ENCODE peak calls at places on chromosomes 1 and 21, in five cellular contexts. S is lower lobe of right lung; Y is astrocyte; P is CD8-positive, alpha-beta memory T cell; V is H1. N is an unnamed sample. For H3K36me3, the result is how much of the 10 kb centered on the place peaks cover.

GRCh38 chr1:226510453-226510852 is 38.1 kb upstream of the STUM start:
- DNase-seq in Y (peak), P (no peak), V (no peak), S (no peak), N (no peak)

GRCh38 chr1:107057197-107058133 is 991 bp downstream of the PRMT6 start:
- DNase-seq in S (peak), P (peak), Y (peak), V (peak), N (peak)

GRCh38 chr1:16321176-16321867 is 31.0 kb downstream of the FBXO42 start:
- DNase-seq in S (no peak), Y (no peak), P (no peak), V (no peak), N (no peak)

GRCh38 chr1:229190057-229190590 is 80.8 kb upstream of the RAB4A start:
- DNase-seq in P (no peak), Y (no peak), S (no peak), V (no peak), N (no peak)

GRCh38 chr1:167173516-167174184 is 47.0 kb upstream of the POU2F1 start:
- DNase-seq in S (no peak), V (no peak), Y (peak), P (no peak), N (peak)

GRCh38 chr21:28554660-28555475 is 437.8 kb downstream of the LTN1 start:
- DNase-seq in P (no peak), S (no peak), V (no peak), Y (peak), N (peak)

GRCh38 chr1:183304466-183305122 is 113.6 kb downstream of the NMNAT2 start:
- DNase-seq in Y (no peak), V (no peak), S (no peak), P (no peak), N (no peak)

GRCh38 chr1:6325482-6325881 is 64.6 kb upstream of the GPR153 start:
- DNase-seq in V (no peak), P (no peak), S (no peak), Y (no peak), N (no peak)

GRCh38 chr1:119347858-119348257 is 20.7 kb upstream of the HAO2 start:
- DNase-seq in Y (peak), P (no peak), S (no peak), V (no peak), N (peak)

GRCh38 chr1:25848531-25848930 is 10.7 kb downstream of the AUNIP start:
- DNase-seq in Y (no peak), S (no peak), V (no peak), P (no peak), N (no peak)

GRCh38 chr1:46596036-46596435 is 8.0 kb downstream of the MKNK1 start:
- DNase-seq in Y (no peak), V (no peak), S (no peak), P (no peak), N (no peak)

GRCh38 chr1:61449410-61449809 is 275.5 kb downstream of the TM2D1 start:
- DNase-seq in P (no peak), V (no peak), S (no peak), Y (no peak), N (no peak)

GRCh38 chr1:118396824-118397530 is 211.9 kb upstream of the SPAG17 start:
- DNase-seq in P (no peak), V (no peak), S (no peak), Y (peak), N (no peak)

GRCh38 chr1:157968503-157968902 is 24.9 kb upstream of the KIRREL1 start:
- DNase-seq in Y (peak), S (no peak), P (no peak), V (no peak), N (peak)
- H3K27ac ChIP-seq in Y (peak), S (no peak), P (no peak), V (no peak), N (peak)

GRCh38 chr1:236618507-236618906 is 14.2 kb upstream of the HEATR1 start:
- DNase-seq in P (no peak), S (no peak), V (no peak), Y (no peak), N (no peak)
- H3K36me3 ChIP-seq in P (under half), S (under half), V (under half), Y (under half), N (under half)

DNA sequence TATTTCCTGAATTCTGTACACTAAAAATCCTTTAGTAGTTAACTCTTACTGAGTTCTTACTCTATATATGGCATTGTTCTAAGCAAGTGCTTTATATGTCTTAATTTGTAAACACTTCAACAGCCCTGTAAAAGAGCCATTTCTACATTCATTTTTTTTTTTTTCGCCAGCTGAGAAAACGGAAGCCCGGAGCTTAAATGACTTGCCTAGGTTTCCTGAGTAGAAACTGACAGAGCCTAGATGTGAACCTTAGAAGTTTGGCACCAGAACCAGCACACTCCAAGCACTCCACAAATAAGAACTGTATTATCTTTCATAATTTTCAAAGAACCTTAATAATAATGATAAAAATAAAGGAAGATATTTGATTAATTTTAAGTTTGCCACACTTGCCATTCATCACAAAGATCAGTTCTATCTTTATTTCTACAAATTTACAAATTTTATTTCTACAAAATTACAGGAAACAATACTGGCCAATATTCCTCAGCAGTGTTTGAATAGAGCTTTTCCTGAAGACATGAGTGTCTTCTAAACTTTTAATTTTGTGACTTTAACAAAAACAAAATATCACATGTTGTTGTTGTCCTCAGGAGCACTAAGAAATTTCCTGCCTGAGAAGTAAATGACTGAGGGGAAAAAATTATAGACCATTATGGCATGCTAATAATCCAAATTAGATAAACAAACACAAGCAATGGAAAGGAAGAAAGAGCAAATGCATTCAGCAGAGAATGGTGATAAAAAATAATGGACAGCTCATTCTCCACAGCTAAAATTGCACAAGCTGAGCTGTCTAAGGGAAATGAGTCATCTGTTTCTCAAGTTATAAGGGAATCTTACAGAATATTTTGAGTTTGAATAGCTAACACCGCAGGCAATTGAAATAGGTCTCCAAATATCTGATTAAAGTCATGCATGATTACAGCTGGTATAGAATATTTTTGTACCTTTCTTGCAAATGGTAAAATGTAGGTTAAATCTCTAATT is 71.2 kb downstream of the DPYD start:
- DNase-seq in V (no peak), P (no peak), Y (peak), S (no peak), N (peak)
- H3K4me3 ChIP-seq in V (no peak), P (no peak), Y (no peak), S (no peak), N (no peak)

GRCh38 chr1:110463695-110464094 is 12.7 kb downstream of the PROK1 start:
- DNase-seq in Y (peak), P (no peak), S (no peak), V (no peak), N (no peak)
- H3K27ac ChIP-seq in Y (no peak), P (no peak), S (no peak), V (no peak), N (no peak)

DNA sequence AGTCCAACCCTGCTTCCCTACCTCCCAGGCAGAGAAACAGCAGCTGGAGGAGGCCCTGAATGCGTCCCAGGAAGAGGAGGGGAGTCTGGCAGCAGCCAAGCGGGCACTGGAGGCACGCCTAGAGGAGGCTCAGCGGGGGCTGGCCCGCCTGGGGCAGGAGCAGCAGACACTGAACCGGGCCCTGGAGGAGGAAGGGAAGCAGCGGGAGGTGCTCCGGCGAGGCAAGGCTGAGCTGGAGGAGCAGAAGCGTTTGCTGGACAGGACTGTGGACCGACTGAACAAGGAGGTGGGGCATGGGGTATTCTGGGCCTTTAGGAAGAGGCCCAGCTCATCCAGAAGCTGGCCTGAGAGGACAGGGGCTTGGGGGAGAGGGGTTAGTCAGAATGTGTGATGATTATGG is 9.6 kb upstream of the TUFT1 start:
- DNase-seq in S (no peak), P (no peak), V (no peak), Y (no peak), N (no peak)
- H3K36me3 ChIP-seq in S (half or more), P (under half), V (under half), Y (under half), N (under half)

GRCh38 chr1:89199515-89199914 is 773 bp upstream of the GBP4 start:
- DNase-seq in P (no peak), Y (no peak), S (no peak), V (no peak), N (no peak)

GRCh38 chr1:89198500-89199072 is at the start of gene GBP4:
- DNase-seq in P (peak), S (peak), V (no peak), Y (no peak), N (no peak)

GRCh38 chr1:89195476-89195875 is 3.3 kb downstream of the GBP4 start:
- DNase-seq in V (no peak), S (no peak), Y (no peak), P (no peak), N (no peak)

GRCh38 chr1:89200668-89201488 is 2.1 kb upstream of the GBP4 start:
- DNase-seq in V (no peak), Y (no peak), S (no peak), P (no peak), N (no peak)

DNA sequence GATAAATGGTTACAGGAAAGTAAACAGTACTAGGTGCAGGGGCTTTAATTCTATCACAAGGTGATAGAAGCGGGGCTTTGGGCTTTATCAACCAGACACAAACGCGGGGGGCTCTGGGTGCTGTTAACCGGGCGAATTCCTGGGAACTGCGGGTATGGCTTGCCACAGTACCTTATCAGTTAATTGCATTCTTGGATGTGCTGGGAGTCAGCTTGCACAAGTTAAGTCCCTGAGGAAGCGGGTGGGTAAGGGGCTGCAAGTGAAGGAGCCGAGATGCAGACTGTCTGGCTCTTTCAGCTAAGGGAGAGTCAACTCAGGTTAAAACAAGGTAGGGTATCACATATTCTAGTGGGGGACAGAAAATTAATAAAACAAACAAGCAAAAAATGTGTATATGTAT is 661 bp downstream of the GBP4 start:
- DNase-seq in S (no peak), P (no peak), V (no peak), Y (no peak), N (no peak)
- H3K4me3 ChIP-seq in S (peak), P (peak), V (no peak), Y (no peak), N (no peak)

DNA sequence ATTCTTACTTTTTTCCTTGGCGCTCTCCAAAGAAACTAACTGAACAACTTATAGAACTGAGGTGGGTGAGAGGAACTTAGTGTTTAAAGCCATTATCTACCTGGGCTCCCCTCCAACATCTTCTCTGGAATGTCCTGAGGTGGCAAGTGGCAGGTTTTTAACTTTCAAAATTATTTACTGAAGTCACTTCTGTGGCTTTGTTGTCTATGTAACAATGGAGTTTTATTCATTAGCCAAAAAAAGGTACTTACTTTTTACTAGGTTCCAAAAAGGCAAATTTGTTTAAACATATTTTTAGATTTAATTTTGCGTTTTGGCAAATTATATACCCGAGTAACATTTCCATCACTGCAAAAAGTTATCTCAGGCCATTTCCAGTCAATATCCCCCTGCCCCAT is 2.4 kb downstream of the ENO1 start:
- DNase-seq in P (no peak), S (no peak), Y (no peak), V (no peak), N (no peak)
- H3K27ac ChIP-seq in P (peak), S (peak), Y (peak), V (no peak), N (no peak)

DNA sequence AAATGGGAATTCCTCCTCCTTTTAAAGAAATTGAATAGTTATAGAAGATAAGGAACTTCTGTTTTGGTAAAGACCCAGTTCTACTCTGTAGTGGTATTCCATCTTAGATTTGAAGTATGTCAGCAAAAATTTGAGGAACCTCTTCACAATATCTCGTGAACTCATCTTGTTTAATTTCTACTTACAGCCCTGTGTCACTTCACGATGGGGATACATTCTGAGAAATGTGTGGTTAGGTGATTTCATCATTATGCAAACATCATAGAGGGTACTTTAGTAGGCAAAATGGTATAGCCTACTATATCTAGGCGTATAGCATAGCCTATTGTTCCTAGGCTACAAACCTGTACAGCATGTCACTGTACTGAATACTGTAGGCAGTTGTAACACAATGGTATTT is 36.0 kb downstream of the ALG6 start:
- DNase-seq in Y (no peak), S (no peak), P (no peak), V (no peak), N (no peak)
- H3K36me3 ChIP-seq in Y (under half), S (under half), P (under half), V (under half), N (under half)